ENCODE peak calls at places on chromosomes 1 and 21, in six cellular contexts. U is SK-N-SH, B is transverse colon, X is ovary, Z is GM12878, N is A549. M is an unnamed sample.

GRCh38 chr1:40944326-40944725 is 35.2 kb upstream of the CTPS1 start:
- DNase-seq in U (no peak), B (peak; percentile 19), X (peak; percentile 47), Z (no peak), N (peak; percentile 80), M (no peak)

GRCh38 chr1:22710688-22711024 is at the start of gene EPHB2:
- DNase-seq in U (peak; percentile 96), B (peak; percentile 62), X (no peak), Z (no peak), N (no peak), M (no peak)

GRCh38 chr21:41325138-41325537 is 8.5 kb downstream of the FAM3B start:
- DNase-seq in U (no peak), B (no peak), X (no peak), Z (no peak), N (no peak), M (no peak)

GRCh38 chr1:42844592-42845140 is 1.7 kb upstream of the ZNF691 start:
- DNase-seq in U (no peak), B (no peak), X (no peak), Z (no peak), N (no peak), M (no peak)

GRCh38 chr1:34684246-34684645 is 70.6 kb upstream of the GJB5 start:
- DNase-seq in U (no peak), B (no peak), X (no peak), Z (no peak), N (no peak), M (no peak)

GRCh38 chr1:63969461-63969893 is 195.7 kb downstream of the ROR1 start:
- DNase-seq in U (no peak), B (no peak), X (no peak), Z (no peak), N (no peak), M (no peak)

GRCh38 chr1:147292635-147293251 is 50.3 kb downstream of the CHD1L start:
- DNase-seq in U (no peak), B (no peak), X (no peak), Z (no peak), N (peak; percentile 9), M (no peak)

GRCh38 chr1:87089070-87089736 is 174.8 kb downstream of the HS2ST1 start:
- DNase-seq in U (no peak), B (no peak), X (no peak), Z (no peak), N (no peak), M (no peak)

GRCh38 chr1:183185941-183186490 is at the start of gene LAMC2:
- DNase-seq in U (no peak), B (peak; percentile 77), X (peak; percentile 51), Z (no peak), N (peak; percentile 73), M (peak; percentile 65)

GRCh38 chr1:44377925-44378784 is 23.1 kb upstream of the ERI3 start:
- DNase-seq in U (peak; percentile 43), B (peak; percentile 24), X (no peak), Z (no peak), N (peak; percentile 46), M (no peak)

GRCh38 chr1:212432706-212433576 is at the start of gene NENF:
- DNase-seq in U (peak; percentile 98), B (peak; percentile 90), X (peak; percentile 85), Z (no peak), N (peak; percentile 80), M (peak; percentile 87)

GRCh38 chr1:161069731-161070270 is at the start of gene ARHGAP30:
- DNase-seq in U (no peak), B (peak; percentile 80), X (no peak), Z (peak; percentile 97), N (no peak), M (no peak)

DNA sequence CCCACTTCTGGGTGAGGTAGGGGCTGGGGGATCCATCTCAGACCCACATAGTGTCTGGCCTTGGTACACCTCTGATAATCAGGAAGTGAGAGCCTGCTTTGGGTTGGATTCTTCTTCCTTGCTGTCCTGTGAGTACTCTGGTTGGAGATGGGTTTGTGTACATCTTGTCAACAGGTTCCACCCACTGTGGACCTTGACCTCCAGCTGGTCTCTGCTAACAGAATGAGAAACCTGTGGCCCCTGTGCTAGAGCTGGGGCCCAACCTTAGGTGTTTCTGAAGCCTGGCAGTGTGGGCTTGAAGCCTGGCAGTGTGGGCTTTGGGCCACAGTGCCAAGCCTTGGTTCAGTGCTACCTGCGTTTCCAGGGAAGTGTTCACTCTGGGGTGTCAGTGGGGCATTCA is 2.6 kb downstream of the ZBTB48 start:
- DNase-seq in U (no peak), B (peak; percentile 88), X (no peak), Z (no peak), N (peak; percentile 47), M (no peak)
- TF ChIP-seq EP300 in U (no peak), B (no peak), X (no peak), Z (no peak), N (no peak), M (no peak)

GRCh38 chr1:210821615-210822014 is 312.3 kb downstream of the KCNH1 start:
- DNase-seq in U (no peak), B (no peak), X (no peak), Z (no peak), N (no peak), M (no peak)
- TF ChIP-seq EP300 in U (no peak), B (no peak), X (no peak), Z (no peak), N (no peak), M (no peak)

GRCh38 chr1:82934069-82934468 is 1064.9 kb downstream of the TTLL7 start:
- DNase-seq in U (peak; percentile 7), B (no peak), X (no peak), Z (no peak), N (no peak), M (no peak)
- TF ChIP-seq EP300 in U (no peak), B (no peak), X (no peak), Z (no peak), N (no peak), M (no peak)

GRCh38 chr1:12272770-12273169 is 42.9 kb downstream of the VPS13D start:
- DNase-seq in U (no peak), B (no peak), X (no peak), Z (no peak), N (no peak), M (no peak)

GRCh38 chr1:12275370-12275769 is 45.5 kb downstream of the VPS13D start:
- DNase-seq in U (peak; percentile 37), B (peak; percentile 17), X (peak; percentile 65), Z (no peak), N (peak; percentile 27), M (no peak)

GRCh38 chr1:12278998-12279397 is 49.2 kb downstream of the VPS13D start:
- DNase-seq in U (no peak), B (no peak), X (no peak), Z (no peak), N (no peak), M (no peak)

GRCh38 chr1:12279728-12280469 is 50.1 kb downstream of the VPS13D start:
- DNase-seq in U (no peak), B (no peak), X (no peak), Z (no peak), N (no peak), M (no peak)

GRCh38 chr1:12276225-12276624 is 46.4 kb downstream of the VPS13D start:
- DNase-seq in U (peak; percentile 7), B (no peak), X (no peak), Z (no peak), N (peak; percentile 66), M (no peak)
- TF ChIP-seq EP300 in U (no peak), B (no peak), X (no peak), Z (no peak), N (no peak), M (no peak)

GRCh38 chr1:182095946-182096345 is 34.4 kb upstream of the ZNF648 start:
- DNase-seq in U (no peak), B (no peak), X (no peak), Z (no peak), N (no peak), M (no peak)

GRCh38 chr1:182107218-182107617 is 45.7 kb upstream of the ZNF648 start:
- DNase-seq in U (no peak), B (no peak), X (no peak), Z (no peak), N (peak; percentile 14), M (no peak)

GRCh38 chr1:182102042-182102416 is 40.5 kb upstream of the ZNF648 start:
- DNase-seq in U (no peak), B (no peak), X (no peak), Z (no peak), N (no peak), M (no peak)

GRCh38 chr1:182098301-182098700 is 36.8 kb upstream of the ZNF648 start:
- DNase-seq in U (no peak), B (no peak), X (no peak), Z (no peak), N (no peak), M (no peak)

DNA sequence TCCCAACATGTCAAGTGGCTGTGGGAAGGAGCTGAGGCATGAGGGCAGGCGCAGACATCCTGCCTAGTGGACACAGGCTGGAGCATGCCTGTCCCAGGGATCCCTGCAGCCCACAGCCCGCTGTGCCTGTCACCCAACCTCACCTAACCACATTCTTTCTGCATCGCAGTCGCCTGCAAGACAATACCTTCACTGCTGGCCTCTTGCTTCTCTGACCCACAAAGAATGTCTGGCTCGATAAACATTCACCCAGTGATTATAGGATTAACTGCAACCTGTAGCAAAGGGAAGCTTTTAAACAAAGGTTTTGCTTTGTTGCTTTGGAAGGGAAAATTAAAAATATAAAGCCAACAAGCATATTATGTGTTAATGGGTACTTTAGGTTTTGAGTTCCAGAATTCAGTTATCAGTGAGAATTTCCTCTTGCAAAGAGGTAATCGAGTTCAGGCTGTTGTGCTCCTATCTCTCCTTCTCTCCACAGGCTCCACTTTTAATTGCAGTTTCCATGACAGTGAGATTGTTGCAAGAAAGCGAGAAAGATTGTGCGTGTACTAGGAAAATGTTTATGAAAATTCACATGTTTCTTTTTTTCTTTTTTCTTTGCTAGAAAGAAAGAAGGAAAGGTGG is 40.0 kb upstream of the ZNF648 start:
- DNase-seq in U (no peak), B (peak; percentile 26), X (no peak), Z (no peak), N (no peak), M (no peak)
- TF ChIP-seq EP300 in U (no peak), B (no peak), X (no peak), Z (no peak), N (no peak), M (no peak)